ENCODE peak calls at places on chromosomes 6 and 20, in four cellular contexts. G is stimulated activated CD8-positive, alpha-beta memory T cell treated with anti-CD3 and anti-CD28 coated beads, Interleukin-2, amount 100 ng/mL, for 1 hour; L is NCI-H1092; M is activated gamma-delta T cell. O is an unnamed sample.

GRCh38 chr6:104459543-104459942 is 400.2 kb downstream of the HACE1 start:
- DNase-seq in L (no peak), M (no peak), G (no peak), O (no peak)

GRCh38 chr20:62044671-62045070 is 21.0 kb downstream of the TAF4 start:
- DNase-seq in M (no peak), G (no peak), L (no peak), O (no peak)

GRCh38 chr6:149334201-149334600 is 16.7 kb downstream of the TAB2 start:
- DNase-seq in G (no peak), M (no peak), L (no peak), O (no peak)

GRCh38 chr6:29553268-29554057 is 6.1 kb downstream of the UBD start:
- DNase-seq in L (no peak), G (no peak), M (no peak), O (peak; percentile 85)

GRCh38 chr6:20265842-20266241 is 53.6 kb upstream of the MBOAT1 start:
- DNase-seq in M (no peak), G (no peak), L (no peak), O (no peak)

GRCh38 chr6:79421707-79422484 is 115.3 kb downstream of the LCA5 start:
- DNase-seq in M (no peak), L (peak; percentile 81), G (no peak), O (no peak)

GRCh38 chr6:52499681-52500239 is 77.1 kb downstream of the TRAM2 start:
- DNase-seq in L (no peak), M (no peak), G (no peak), O (peak; percentile 43)

GRCh38 chr6:75418233-75418632 is 75.4 kb downstream of the FILIP1 start:
- DNase-seq in L (no peak), G (no peak), M (no peak), O (no peak)

GRCh38 chr6:150987371-150987828 is 121.9 kb downstream of the MTHFD1L start:
- DNase-seq in G (no peak), L (no peak), M (no peak), O (no peak)

GRCh38 chr20:25033941-25034335 is 24.0 kb downstream of the ACSS1 start:
- DNase-seq in G (no peak), M (no peak), L (no peak), O (no peak)

GRCh38 chr6:82370788-82371187 is 7.2 kb downstream of the TPBG start:
- DNase-seq in L (no peak), M (no peak), G (no peak), O (no peak)

GRCh38 chr20:59835057-59835447 is 98.4 kb downstream of the SYCP2 start:
- DNase-seq in L (peak; percentile 32), G (no peak), M (no peak), O (peak; percentile 33)

GRCh38 chr6:14502551-14502950 is 385.0 kb downstream of the CD83 start:
- DNase-seq in M (no peak), L (no peak), G (no peak), O (no peak)

GRCh38 chr20:19506021-19506420 is 252.0 kb upstream of the RIN2 start:
- DNase-seq in L (no peak), M (no peak), G (no peak), O (no peak)

GRCh38 chr6:113699239-113699638 is 157.9 kb upstream of the MARCKS start:
- DNase-seq in L (no peak), G (no peak), M (no peak), O (no peak)

GRCh38 chr6:40796280-40797223 is 209.4 kb upstream of the LRFN2 start:
- DNase-seq in M (no peak), G (no peak), L (peak; percentile 26), O (no peak)

GRCh38 chr6:53811082-53811481 is 16.3 kb downstream of the LRRC1 start:
- DNase-seq in M (no peak), L (no peak), G (no peak), O (no peak)